ENCODE peak calls at places on chromosomes 6 and 20, in eight cellular contexts. A is breast epithelium, D is HCT116, T is K562, B is HepG2, G is vagina, K is Panc1, M is sigmoid colon. V is an unnamed sample.

GRCh38 chr6:35047265-35048011 is 93.7 kb downstream of the TCP11 start:
- DNase-seq in A (no peak), D (no peak), T (no peak), B (no peak), G (no peak), K (no peak), M (peak), V (no peak)

GRCh38 chr20:37577972-37578371 is 50.3 kb upstream of the BLCAP start:
- DNase-seq in A (no peak), D (no peak), T (no peak), B (no peak), G (no peak), K (no peak), M (no peak), V (no peak)

GRCh38 chr6:96213768-96214167 is 198.0 kb downstream of the FUT9 start:
- DNase-seq in A (no peak), D (no peak), T (no peak), B (no peak), G (no peak), K (no peak), M (no peak), V (no peak)

GRCh38 chr20:59939879-59940128 is 301 bp downstream of the PPP1R3D start:
- DNase-seq in A (no peak), D (no peak), T (no peak), B (no peak), G (no peak), K (no peak), M (peak), V (no peak)

GRCh38 chr20:36066777-36067176 is 87.8 kb upstream of the EPB41L1 start:
- DNase-seq in A (peak), D (no peak), T (no peak), B (no peak), G (no peak), K (no peak), M (no peak), V (no peak)

GRCh38 chr20:44532248-44532980 is 10.5 kb upstream of the SERINC3 start:
- DNase-seq in A (no peak), D (no peak), T (no peak), B (no peak), G (no peak), K (no peak), M (no peak), V (no peak)

GRCh38 chr6:127737768-127738167 is 160.8 kb downstream of the C6orf58 start:
- DNase-seq in A (no peak), D (no peak), T (no peak), B (no peak), G (no peak), K (no peak), M (no peak), V (no peak)

GRCh38 chr6:82248233-82248735 is 740 bp upstream of the IBTK start:
- DNase-seq in A (no peak), D (peak), T (peak), B (peak), G (no peak), K (peak), M (no peak), V (no peak)

GRCh38 chr6:111565316-111566221 is 40.1 kb downstream of the TRAF3IP2 start:
- DNase-seq in A (no peak), D (no peak), T (peak), B (peak), G (no peak), K (no peak), M (no peak), V (no peak)

GRCh38 chr20:62891111-62891510 is 29.5 kb upstream of the TCFL5 start:
- DNase-seq in A (no peak), D (no peak), T (no peak), B (no peak), G (no peak), K (no peak), M (no peak), V (no peak)

GRCh38 chr6:111032493-111033140 is 50.8 kb downstream of the RPF2 start:
- DNase-seq in A (no peak), D (no peak), T (no peak), B (no peak), G (no peak), K (no peak), M (no peak), V (no peak)

GRCh38 chr6:139597781-139598368 is 223.4 kb upstream of the CITED2 start:
- DNase-seq in A (no peak), D (no peak), T (peak), B (peak), G (no peak), K (no peak), M (peak), V (no peak)

GRCh38 chr20:58699246-58700107 is 6.9 kb downstream of the NPEPL1 start:
- DNase-seq in A (peak), D (no peak), T (no peak), B (no peak), G (no peak), K (no peak), M (peak), V (no peak)

GRCh38 chr6:135094403-135094821 is 39.8 kb upstream of the HBS1L start:
- DNase-seq in A (no peak), D (no peak), T (no peak), B (no peak), G (no peak), K (no peak), M (no peak), V (no peak)

GRCh38 chr6:158220786-158221442 is 52.8 kb downstream of the GTF2H5 start:
- DNase-seq in A (peak), D (peak), T (peak), B (peak), G (no peak), K (no peak), M (peak), V (peak)

GRCh38 chr20:61694666-61695065 is 371.0 kb downstream of the TAF4 start:
- DNase-seq in A (no peak), D (no peak), T (no peak), B (no peak), G (no peak), K (no peak), M (no peak), V (no peak)

GRCh38 chr6:18400831-18401446 is 13.8 kb downstream of the RNF144B start:
- DNase-seq in A (no peak), D (no peak), T (no peak), B (no peak), G (no peak), K (no peak), M (no peak), V (no peak)

GRCh38 chr6:62707156-62707555 is 421.1 kb upstream of the KHDRBS2 start:
- DNase-seq in A (no peak), D (no peak), T (no peak), B (peak), G (no peak), K (no peak), M (no peak), V (no peak)

GRCh38 chr20:1392443-1392692 is 486 bp downstream of the FKBP1A start:
- DNase-seq in A (no peak), D (no peak), T (no peak), B (no peak), G (no peak), K (no peak), M (no peak), V (no peak)

GRCh38 chr6:131995924-131996323 is 44.8 kb upstream of the CCN2 start:
- DNase-seq in A (no peak), D (peak), T (no peak), B (no peak), G (no peak), K (peak), M (no peak), V (no peak)

GRCh38 chr6:142856857-142857608 is 87.9 kb downstream of the HIVEP2 start:
- DNase-seq in A (no peak), D (no peak), T (no peak), B (no peak), G (no peak), K (no peak), M (no peak), V (no peak)

GRCh38 chr6:20438462-20439070 is 36.9 kb downstream of the E2F3 start:
- DNase-seq in A (no peak), D (no peak), T (no peak), B (no peak), G (no peak), K (no peak), M (no peak), V (no peak)

GRCh38 chr6:105824732-105825131 is 261.4 kb upstream of the PRDM1 start:
- DNase-seq in A (no peak), D (no peak), T (no peak), B (no peak), G (no peak), K (no peak), M (no peak), V (no peak)

GRCh38 chr6:72524011-72524645 is 97.7 kb upstream of the KCNQ5 start:
- DNase-seq in A (no peak), D (no peak), T (no peak), B (no peak), G (no peak), K (no peak), M (no peak), V (no peak)

GRCh38 chr6:159906400-159906799 is 15.6 kb downstream of the MAS1 start:
- DNase-seq in A (no peak), D (no peak), T (no peak), B (no peak), G (no peak), K (no peak), M (no peak), V (no peak)

GRCh38 chr6:33321227-33321626 is 3.7 kb upstream of the ZBTB22 start:
- DNase-seq in A (no peak), D (no peak), T (no peak), B (no peak), G (no peak), K (no peak), M (no peak), V (no peak)

GRCh38 chr6:19210849-19211590 is 626.1 kb upstream of the ID4 start:
- DNase-seq in A (no peak), D (no peak), T (peak), B (peak), G (no peak), K (no peak), M (no peak), V (peak)

GRCh38 chr6:1884313-1884712 is 274.6 kb downstream of the FOXC1 start:
- DNase-seq in A (no peak), D (no peak), T (no peak), B (no peak), G (no peak), K (no peak), M (no peak), V (no peak)

GRCh38 chr20:50455656-50456451 is 54.3 kb upstream of the PTPN1 start:
- DNase-seq in A (no peak), D (no peak), T (peak), B (peak), G (no peak), K (no peak), M (peak), V (no peak)
- TF ChIP-seq POLR2AphosphoS5 in A (no peak), D (no peak), T (no peak), B (peak), G (no peak), K (no peak), M (no peak), V (no peak)

DNA sequence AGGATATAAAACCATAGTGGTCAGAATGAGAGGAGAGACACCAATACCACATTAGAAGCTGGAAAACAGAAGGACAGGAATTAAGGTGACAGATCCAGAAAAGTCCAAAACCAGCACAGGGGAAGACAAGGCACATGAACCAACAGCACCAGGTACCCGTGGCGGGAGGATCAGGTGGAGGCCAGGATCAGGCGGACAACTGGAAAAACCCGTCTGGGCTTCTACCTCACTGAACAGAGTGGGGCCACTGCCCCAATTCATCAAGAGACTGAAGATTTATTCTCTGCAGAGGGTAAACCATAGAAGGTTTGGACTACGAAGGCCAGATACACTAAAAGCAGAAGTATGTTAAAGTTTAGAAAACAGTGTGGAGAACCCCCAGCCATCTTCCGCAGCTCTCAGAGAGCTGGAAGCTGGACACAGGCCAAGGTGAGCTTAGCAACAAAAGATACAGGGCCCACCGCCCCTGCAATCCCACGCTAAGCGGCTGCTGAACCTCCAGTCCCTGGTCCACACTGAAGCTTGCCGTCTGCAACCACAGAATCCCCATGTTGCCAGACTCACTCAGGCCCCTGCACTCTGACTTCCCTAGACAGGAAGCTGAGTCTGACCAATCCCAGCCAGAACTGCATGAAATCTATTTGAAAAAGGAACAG is 29.9 kb downstream of the ABHD12 start:
- DNase-seq in A (no peak), D (no peak), T (peak), B (no peak), G (no peak), K (no peak), M (no peak), V (no peak)
- TF ChIP-seq POLR2AphosphoS5 in A (no peak), D (no peak), T (no peak), B (no peak), G (no peak), K (no peak), M (no peak), V (no peak)

DNA sequence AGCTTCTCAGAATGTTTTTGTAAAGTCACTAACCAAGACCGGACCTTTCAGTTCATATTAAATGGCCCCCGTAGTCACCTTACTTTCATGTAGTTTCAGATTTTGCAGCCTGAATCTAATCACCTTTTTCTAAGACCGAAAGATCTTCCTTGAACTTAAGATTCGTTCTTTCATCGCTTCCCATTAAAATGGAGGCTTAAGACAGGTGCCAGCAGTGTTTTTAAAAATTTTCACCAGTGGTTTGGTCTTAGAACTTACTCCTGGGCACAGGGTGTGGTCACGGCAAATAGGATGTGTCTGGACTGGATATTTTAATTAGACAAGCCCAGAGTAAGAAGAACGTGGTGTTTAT is 630 bp downstream of the SRSF3 start:
- DNase-seq in A (no peak), D (no peak), T (peak), B (no peak), G (no peak), K (no peak), M (peak), V (no peak)
- TF ChIP-seq POLR2AphosphoS5 in A (no peak), D (no peak), T (no peak), B (no peak), G (no peak), K (no peak), M (no peak), V (peak)

GRCh38 chr20:4814696-4815252 is 93.1 kb downstream of the PRND start:
- DNase-seq in A (no peak), D (no peak), T (no peak), B (no peak), G (no peak), K (no peak), M (no peak), V (no peak)

GRCh38 chr20:4813076-4813838 is 91.5 kb downstream of the PRND start:
- DNase-seq in A (no peak), D (no peak), T (no peak), B (no peak), G (no peak), K (no peak), M (peak), V (no peak)

GRCh38 chr20:4812641-4813075 is 90.9 kb downstream of the PRND start:
- DNase-seq in A (no peak), D (no peak), T (no peak), B (no peak), G (peak), K (no peak), M (no peak), V (no peak)

GRCh38 chr20:4815618-4816017 is 93.9 kb downstream of the PRND start:
- DNase-seq in A (no peak), D (no peak), T (no peak), B (no peak), G (no peak), K (no peak), M (no peak), V (no peak)

GRCh38 chr20:4813839-4814695 is 92.4 kb downstream of the PRND start:
- DNase-seq in A (no peak), D (no peak), T (no peak), B (no peak), G (no peak), K (no peak), M (no peak), V (no peak)
- TF ChIP-seq POLR2AphosphoS5 in A (no peak), D (no peak), T (no peak), B (no peak), G (peak), K (no peak), M (peak), V (no peak)

DNA sequence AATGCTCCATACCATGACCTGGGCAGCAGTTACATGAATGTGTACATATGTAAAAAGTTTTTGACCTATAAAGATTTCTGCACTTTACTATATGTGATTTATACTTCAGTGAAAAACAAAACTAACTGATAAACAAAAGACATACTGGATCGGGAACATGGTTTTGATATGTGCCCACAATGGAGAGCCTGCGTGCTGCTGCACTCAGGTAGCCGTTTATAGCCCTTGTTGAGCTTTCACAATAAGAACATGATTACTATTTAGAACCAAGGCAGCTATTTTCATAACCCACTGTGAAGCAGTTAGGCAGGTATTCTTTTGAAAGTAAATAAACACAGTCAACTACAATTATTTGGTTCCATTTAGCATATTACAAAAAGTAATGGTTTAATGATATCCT is 195.9 kb upstream of the RAB32 start:
- DNase-seq in A (no peak), D (no peak), T (no peak), B (no peak), G (no peak), K (no peak), M (no peak), V (no peak)
- TF ChIP-seq POLR2AphosphoS5 in A (no peak), D (no peak), T (no peak), B (no peak), G (no peak), K (no peak), M (no peak), V (no peak)

GRCh38 chr20:57383447-57384347 is 7.5 kb upstream of the RBM38 start:
- DNase-seq in A (no peak), D (no peak), T (no peak), B (no peak), G (no peak), K (no peak), M (no peak), V (no peak)
- TF ChIP-seq POLR2AphosphoS5 in A (no peak), D (no peak), T (no peak), B (no peak), G (no peak), K (no peak), M (no peak), V (no peak)

V was measured in H1.